ENCODE peak calls at places on chromosomes 7 and 10, in four cellular contexts. F is colonic mucosa, E is breast epithelium, U is IMR-90. A is an unnamed sample. For H3K27me3 and H3K9me3, the result is how much of the 10 kb centered on the place peaks cover.

GRCh38 chr7:134355925-134356324 is 39.2 kb upstream of the SLC35B4 start:
- DNase-seq in F (peak), U (no peak), E (peak), A (no peak)

GRCh38 chr7:91512958-91513357 is 248.7 kb downstream of the FZD1 start:
- DNase-seq in F (no peak), E (no peak), U (no peak), A (no peak)

GRCh38 chr7:38123494-38123893 is 54.6 kb upstream of the STARD3NL start:
- DNase-seq in E (no peak), U (no peak), F (no peak), A (no peak)

GRCh38 chr10:91339729-91340128 is 70.4 kb upstream of the HECTD2 start:
- DNase-seq in U (no peak), E (no peak), F (no peak), A (no peak)

GRCh38 chr10:9234191-9234590 is 1179.7 kb downstream of the GATA3 start:
- DNase-seq in E (no peak), U (no peak), F (no peak), A (no peak)

GRCh38 chr7:23247602-23248335 is 1.2 kb downstream of the GPNMB start:
- DNase-seq in U (no peak), E (no peak), F (peak), A (no peak)

GRCh38 chr7:32891046-32891799 is at the start of gene KBTBD2:
- DNase-seq in E (peak), U (peak), F (peak), A (peak)

GRCh38 chr7:156668130-156668741 is 27.7 kb downstream of the RNF32 start:
- DNase-seq in F (peak), U (peak), E (no peak), A (no peak)

GRCh38 chr10:78916227-78916626 is 152.5 kb upstream of the ZMIZ1 start:
- DNase-seq in U (no peak), F (no peak), E (no peak), A (no peak)

GRCh38 chr7:155451522-155452239 is 6.2 kb upstream of the EN2 start:
- DNase-seq in E (no peak), U (no peak), F (no peak), A (no peak)

GRCh38 chr10:22846294-22846693 is 81.6 kb upstream of the ARMC3 start:
- DNase-seq in E (no peak), F (no peak), U (no peak), A (no peak)

GRCh38 chr10:22367471-22367870 is 22.2 kb downstream of the SPAG6 start:
- DNase-seq in U (no peak), F (no peak), E (no peak), A (no peak)

GRCh38 chr7:149855368-149856305 is 17.5 kb downstream of the ZNF862 start:
- DNase-seq in F (no peak), E (no peak), U (peak), A (no peak)

GRCh38 chr7:2104107-2104710 is 128.5 kb downstream of the MAD1L1 start:
- DNase-seq in F (peak), U (peak), E (peak), A (peak)

GRCh38 chr10:35387768-35388167 is 51.5 kb downstream of the CCNY start:
- DNase-seq in U (peak), F (no peak), E (no peak), A (no peak)

GRCh38 chr10:44516941-44517340 is 132.0 kb upstream of the CXCL12 start:
- DNase-seq in E (no peak), U (no peak), F (no peak), A (no peak)

GRCh38 chr10:133230387-133231195 is 574 bp downstream of the UTF1 start:
- DNase-seq in F (no peak), U (no peak), E (no peak), A (no peak)

GRCh38 chr7:135391514-135391913 is 118.4 kb downstream of the CNOT4 start:
- DNase-seq in E (no peak), F (no peak), U (no peak), A (no peak)

GRCh38 chr10:122301055-122301810 is 30.1 kb downstream of the BTBD16 start:
- DNase-seq in F (no peak), U (peak), E (no peak), A (no peak)

GRCh38 chr10:12799746-12800145 is 201.8 kb downstream of the CCDC3 start:
- DNase-seq in U (no peak), F (no peak), E (no peak), A (no peak)

GRCh38 chr7:101835136-101835535 is 17.7 kb downstream of the CUX1 start:
- DNase-seq in E (no peak), F (no peak), U (no peak), A (no peak)

GRCh38 chr7:16446508-16446907 is 19.0 kb downstream of the SOSTDC1 start:
- DNase-seq in F (no peak), E (no peak), U (no peak), A (no peak)

GRCh38 chr7:43208189-43208588 is 95.7 kb downstream of the HECW1 start:
- DNase-seq in E (no peak), F (no peak), U (no peak), A (no peak)

GRCh38 chr10:99906470-99906869 is 103.3 kb downstream of the DNMBP start:
- DNase-seq in F (no peak), E (no peak), U (peak), A (no peak)

DNA sequence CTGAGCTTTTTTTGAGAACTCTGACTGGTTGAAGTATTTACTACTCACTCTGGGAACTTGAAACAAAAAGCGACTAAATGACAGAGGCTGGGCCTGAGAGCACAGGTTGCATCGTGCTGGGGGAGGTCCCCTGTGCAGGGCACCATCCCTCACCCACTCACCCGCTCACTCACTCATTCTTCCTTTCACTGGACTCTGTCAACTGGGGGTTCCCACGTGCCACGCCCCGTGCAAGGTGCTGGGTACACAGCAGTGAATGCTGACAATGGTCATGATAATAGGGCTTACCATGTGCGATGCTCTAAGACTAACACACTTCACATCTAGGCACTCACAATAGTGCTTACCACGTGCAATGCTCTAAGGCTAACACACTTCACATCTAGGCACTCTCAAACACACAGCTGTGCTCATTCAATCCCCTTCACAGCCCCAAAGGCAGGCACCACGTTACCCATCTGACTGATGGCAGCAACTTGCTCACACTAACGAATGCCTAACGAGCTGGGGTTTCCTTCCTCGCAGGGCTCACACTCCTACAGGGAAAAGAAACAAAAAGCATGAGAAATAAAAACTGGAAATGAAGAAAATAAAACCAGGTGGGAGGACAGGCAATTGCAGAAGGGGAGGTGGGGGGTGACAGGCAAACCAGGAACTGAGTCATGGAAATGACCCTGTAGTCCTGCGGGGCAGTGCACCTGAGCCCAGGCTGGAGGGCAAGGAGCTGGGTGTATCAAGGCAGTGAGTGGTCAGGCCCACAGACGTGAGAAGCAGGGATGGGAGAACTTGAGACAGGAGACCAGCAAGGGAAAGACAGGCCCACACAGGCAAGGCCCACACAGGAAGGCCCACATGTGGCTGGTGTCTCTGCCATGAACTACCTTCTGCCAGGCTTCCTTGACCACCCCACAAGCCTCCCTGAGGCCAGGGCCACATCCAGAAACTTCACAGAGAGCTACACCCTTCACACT is 147.0 kb upstream of the FAM20C start:
- DNase-seq in E (peak), U (no peak), F (peak), A (no peak)
- H3K27me3 ChIP-seq in E (under half), U (half or more), F (under half), A (under half)

GRCh38 chr7:92765725-92766124 is 70.6 kb downstream of the CDK6 start:
- DNase-seq in F (no peak), U (peak), E (no peak), A (no peak)

GRCh38 chr7:92768501-92769360 is 67.6 kb downstream of the CDK6 start:
- DNase-seq in E (no peak), F (no peak), U (peak), A (no peak)

GRCh38 chr7:92766461-92767003 is 69.8 kb downstream of the CDK6 start:
- DNase-seq in U (peak), F (no peak), E (no peak), A (no peak)

GRCh38 chr7:92769361-92769633 is 67.1 kb downstream of the CDK6 start:
- DNase-seq in E (no peak), U (no peak), F (no peak), A (no peak)

GRCh38 chr7:92767427-92767826 is 68.9 kb downstream of the CDK6 start:
- DNase-seq in U (peak), E (no peak), F (no peak), A (no peak)
- TF ChIP-seq CTCF in U (peak), E (no peak), F (no peak), A (no peak)

GRCh38 chr7:57327081-57327480 is 122.9 kb upstream of the ZNF716 start:
- DNase-seq in F (no peak), E (no peak), U (no peak), A (no peak)
- H3K9me3 ChIP-seq in F (under half), E (half or more), U (under half), A (under half)

GRCh38 chr10:103552856-103553742 is 59.6 kb downstream of the NEURL1 start:
- DNase-seq in F (no peak), E (no peak), U (no peak), A (no peak)
- H3K27me3 ChIP-seq in F (under half), E (under half), U (half or more), A (under half)

DNA sequence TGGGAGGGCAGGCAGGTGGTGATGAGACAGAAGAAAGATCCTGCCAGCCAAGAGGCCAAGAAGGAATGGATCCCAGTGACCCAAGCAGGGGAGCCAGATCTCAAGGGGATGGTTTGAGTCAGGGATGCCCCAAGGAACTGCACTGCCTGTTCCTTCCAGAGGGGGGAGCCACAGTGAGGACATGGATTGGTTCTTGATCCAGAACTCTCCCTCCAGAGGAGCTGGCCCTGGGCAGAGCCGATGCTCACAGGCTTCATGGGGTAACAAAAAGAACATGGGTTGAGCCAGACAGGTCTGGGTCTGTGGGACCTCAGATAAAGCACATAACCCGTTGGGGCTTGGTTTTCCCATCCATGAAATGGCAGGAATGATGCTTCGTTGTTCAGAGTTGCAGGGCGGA is 4.6 kb upstream of the DENND2A start:
- DNase-seq in U (no peak), F (no peak), E (no peak), A (no peak)
- TF ChIP-seq CTCF in U (peak), F (no peak), E (no peak), A (no peak)

DNA sequence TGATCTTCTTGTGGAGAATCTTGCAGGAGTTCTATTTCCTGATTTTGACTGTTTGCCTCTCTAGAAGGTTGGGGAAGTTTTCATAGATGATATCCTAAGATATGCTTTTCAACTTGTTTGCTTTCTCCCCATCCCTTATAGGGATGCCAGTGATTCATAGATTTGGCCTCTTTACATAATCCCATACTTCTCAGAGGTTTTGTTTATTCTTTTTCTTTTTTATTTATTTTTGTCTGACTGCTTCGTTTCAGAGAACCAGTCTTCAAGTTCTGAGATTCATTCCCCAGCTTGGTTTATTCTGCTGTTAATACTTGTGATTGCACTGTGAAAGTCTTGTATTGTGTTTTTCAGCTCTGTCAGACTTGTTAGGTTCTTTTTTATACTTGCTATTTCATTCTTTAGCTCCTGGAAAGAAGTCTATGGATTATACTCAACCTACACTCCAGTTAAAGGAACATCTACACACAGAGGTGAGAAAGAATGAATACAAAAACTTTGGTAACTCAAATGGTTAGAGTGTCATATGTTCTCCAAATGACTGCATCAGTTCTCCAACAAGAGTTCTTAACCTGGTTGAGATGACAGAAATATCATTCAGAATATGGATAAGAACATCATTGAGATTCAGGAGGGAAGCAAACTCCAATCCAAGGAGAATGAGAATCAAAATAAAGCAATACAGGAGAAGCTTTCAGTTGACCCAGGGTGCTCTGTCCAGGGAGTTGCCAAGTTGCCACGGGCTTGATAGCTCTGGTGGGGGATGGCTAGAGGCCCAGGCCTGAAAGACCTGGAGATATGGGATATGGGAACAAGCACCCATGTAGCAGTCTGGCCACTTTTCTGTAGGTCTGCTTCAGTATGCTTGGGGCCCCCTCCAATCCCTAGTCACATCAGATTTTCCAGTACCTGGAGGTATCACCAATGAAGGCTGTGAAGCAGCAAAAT is 150.3 kb downstream of the AHR start:
- DNase-seq in E (no peak), F (no peak), U (peak), A (no peak)
- H3K9me3 ChIP-seq in E (under half), F (under half), U (under half), A (under half)

GRCh38 chr10:131880016-131880590 is 20.7 kb upstream of the PPP2R2D start:
- DNase-seq in E (no peak), F (no peak), U (no peak), A (no peak)

GRCh38 chr10:131874991-131875451 is 25.8 kb upstream of the PPP2R2D start:
- DNase-seq in U (peak), F (peak), E (peak), A (peak)

GRCh38 chr10:131875501-131875900 is 25.3 kb upstream of the PPP2R2D start:
- DNase-seq in E (no peak), F (no peak), U (no peak), A (no peak)

GRCh38 chr10:131876021-131876420 is 24.8 kb upstream of the PPP2R2D start:
- DNase-seq in E (no peak), F (no peak), U (no peak), A (no peak)

DNA sequence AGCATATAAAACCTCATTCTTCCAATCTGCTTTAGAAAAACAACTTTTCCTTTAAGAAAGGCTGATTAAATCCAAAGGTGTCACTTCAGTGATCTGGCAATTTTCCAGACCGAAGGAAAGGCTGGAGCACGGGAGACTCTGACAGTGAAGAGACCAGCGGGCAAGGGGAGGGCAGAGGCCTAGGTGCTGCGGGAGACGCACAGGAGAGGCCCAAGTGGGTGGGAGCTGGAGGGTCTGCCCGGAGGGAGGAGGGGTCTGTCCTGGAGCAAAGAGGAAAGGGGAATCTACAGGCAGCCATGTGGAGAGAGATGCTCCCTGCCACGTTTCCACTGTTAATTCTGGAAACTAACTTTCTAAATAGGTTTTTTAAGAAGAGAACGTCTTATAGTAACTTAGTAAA is 24.3 kb upstream of the PPP2R2D start:
- DNase-seq in U (no peak), E (no peak), F (no peak), A (no peak)
- H3K27me3 ChIP-seq in U (under half), E (under half), F (under half), A (under half)

DNA sequence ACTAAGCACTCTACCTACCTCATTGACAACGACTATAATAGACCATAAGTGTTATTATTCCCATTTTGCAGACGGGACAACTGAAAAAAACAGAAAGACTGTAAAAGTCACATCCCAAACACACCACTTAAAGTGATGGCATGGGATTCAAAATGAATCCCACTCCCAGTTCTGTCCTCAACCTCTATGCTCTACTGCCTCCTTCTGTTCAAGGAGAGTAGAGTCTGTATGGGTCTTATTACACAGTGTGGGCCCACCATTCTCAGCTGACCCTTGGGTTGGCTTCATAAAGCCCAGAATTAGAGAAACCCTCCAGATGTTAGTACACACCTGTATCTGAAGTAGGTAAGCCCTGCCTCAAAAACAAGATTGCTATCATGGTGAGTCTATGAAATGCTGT is 102.2 kb downstream of the GRM8 start:
- DNase-seq in E (no peak), U (no peak), F (no peak), A (no peak)
- TF ChIP-seq CTCF in E (no peak), U (no peak), F (no peak), A (no peak)

GRCh38 chr10:30079423-30079822 is 20.0 kb upstream of the JCAD start:
- DNase-seq in U (no peak), E (no peak), F (no peak), A (no peak)
- H3K9me3 ChIP-seq in U (under half), E (under half), F (under half), A (under half)

GRCh38 chr7:3259711-3260424 is 41.2 kb upstream of the SDK1 start:
- DNase-seq in F (no peak), U (peak), E (no peak), A (no peak)
- H3K27me3 ChIP-seq in F (under half), U (under half), E (under half), A (under half)

A was measured in CD4-positive, alpha-beta T cell.